ENCODE peak calls at places on chromosomes 4 and X, in four cellular contexts. A is vagina, D is suprapubic skin, C is endothelial cell of umbilical vein. E is an unnamed sample.

GRCh38 chr4:77156912-77157858 is at the start of gene CCNG2:
- DNase-seq in A (peak), D (peak), C (no peak), E (no peak)

GRCh38 chr4:19698961-19699360 is 552.7 kb upstream of the SLIT2 start:
- DNase-seq in C (no peak), D (no peak), A (no peak), E (no peak)

GRCh38 chr4:85829276-85830051 is 354.5 kb downstream of the ARHGAP24 start:
- DNase-seq in A (no peak), C (no peak), D (no peak), E (no peak)

GRCh38 chr4:124483043-124483906 is 229.3 kb downstream of the ANKRD50 start:
- DNase-seq in D (no peak), A (no peak), C (peak), E (no peak)

GRCh38 chr4:1595789-1596325 is 88.3 kb downstream of the FAM53A start:
- DNase-seq in D (peak), C (no peak), A (no peak), E (no peak)

GRCh38 chr4:117334451-117335188 is 249.2 kb upstream of the TRAM1L1 start:
- DNase-seq in A (no peak), C (no peak), D (no peak), E (no peak)

GRCh38 chr4:147943159-147943638 is 211.3 kb downstream of the ARHGAP10 start:
- DNase-seq in C (no peak), A (no peak), D (no peak), E (no peak)

GRCh38 chr4:27692868-27693634 is 832.4 kb downstream of the STIM2 start:
- DNase-seq in A (no peak), D (no peak), C (no peak), E (no peak)

GRCh38 chr4:64538219-64538618 is 129.0 kb upstream of the TECRL start:
- DNase-seq in C (no peak), A (no peak), D (no peak), E (no peak)

GRCh38 chr4:173436866-173437265 is 38.0 kb upstream of the SCRG1 start:
- DNase-seq in D (no peak), A (no peak), C (no peak), E (no peak)

GRCh38 chr4:112939901-112940300 is 109.6 kb upstream of the ANK2 start:
- DNase-seq in C (no peak), D (no peak), A (no peak), E (no peak)

GRCh38 chr4:46979283-46979682 is 14.1 kb downstream of the GABRA4 start:
- DNase-seq in A (no peak), D (no peak), C (no peak), E (no peak)

GRCh38 chrX:103464071-103464773 is 55.1 kb downstream of the RAB40A start:
- DNase-seq in C (peak), A (no peak), D (no peak), E (no peak)

GRCh38 chrX:33336783-33337182 is 125.4 kb upstream of the DMD start:
- DNase-seq in A (no peak), C (peak), D (no peak), E (no peak)

GRCh38 chrX:119945481-119945880 is 1.9 kb upstream of the NKAP start:
- DNase-seq in D (no peak), A (no peak), C (no peak), E (no peak)

GRCh38 chr4:52546449-52546848 is 112.7 kb downstream of the USP46 start:
- DNase-seq in A (no peak), D (no peak), C (no peak), E (no peak)

GRCh38 chr4:123588631-123589223 is 192.1 kb downstream of the SPRY1 start:
- DNase-seq in A (no peak), C (no peak), D (no peak), E (no peak)

GRCh38 chr4:6782147-6782845 is at the start of gene KIAA0232:
- DNase-seq in D (peak), A (peak), C (peak), E (peak)
- TF ChIP-seq POLR2A in D (peak), A (peak), C (no peak), E (peak)

GRCh38 chrX:136909706-136910564 is 29.4 kb upstream of the RBMX start:
- DNase-seq in A (peak), D (peak), C (peak), E (peak)
- TF ChIP-seq POLR2A in A (peak), D (no peak), C (peak), E (no peak)

GRCh38 chrX:3522016-3522690 is 175.7 kb upstream of the MXRA5 start:
- DNase-seq in A (no peak), C (no peak), D (no peak), E (no peak)
- TF ChIP-seq POLR2A in A (no peak), C (no peak), D (no peak), E (no peak)

GRCh38 chrX:10015711-10016515 is 48.8 kb downstream of the CLDN34 start:
- DNase-seq in A (no peak), C (peak), D (peak), E (no peak)
- TF ChIP-seq POLR2A in A (no peak), C (no peak), D (no peak), E (no peak)

GRCh38 chrX:150364347-150365050 is 1.4 kb downstream of the MAMLD1 start:
- DNase-seq in C (peak), A (peak), D (no peak), E (no peak)

GRCh38 chrX:150366951-150367545 is 3.9 kb downstream of the MAMLD1 start:
- DNase-seq in C (no peak), D (no peak), A (no peak), E (no peak)

GRCh38 chrX:150365953-150366911 is 3.1 kb downstream of the MAMLD1 start:
- DNase-seq in C (peak), D (peak), A (peak), E (no peak)

GRCh38 chrX:150363561-150364346 is 637 bp downstream of the MAMLD1 start:
- DNase-seq in C (peak), D (no peak), A (peak), E (no peak)

DNA sequence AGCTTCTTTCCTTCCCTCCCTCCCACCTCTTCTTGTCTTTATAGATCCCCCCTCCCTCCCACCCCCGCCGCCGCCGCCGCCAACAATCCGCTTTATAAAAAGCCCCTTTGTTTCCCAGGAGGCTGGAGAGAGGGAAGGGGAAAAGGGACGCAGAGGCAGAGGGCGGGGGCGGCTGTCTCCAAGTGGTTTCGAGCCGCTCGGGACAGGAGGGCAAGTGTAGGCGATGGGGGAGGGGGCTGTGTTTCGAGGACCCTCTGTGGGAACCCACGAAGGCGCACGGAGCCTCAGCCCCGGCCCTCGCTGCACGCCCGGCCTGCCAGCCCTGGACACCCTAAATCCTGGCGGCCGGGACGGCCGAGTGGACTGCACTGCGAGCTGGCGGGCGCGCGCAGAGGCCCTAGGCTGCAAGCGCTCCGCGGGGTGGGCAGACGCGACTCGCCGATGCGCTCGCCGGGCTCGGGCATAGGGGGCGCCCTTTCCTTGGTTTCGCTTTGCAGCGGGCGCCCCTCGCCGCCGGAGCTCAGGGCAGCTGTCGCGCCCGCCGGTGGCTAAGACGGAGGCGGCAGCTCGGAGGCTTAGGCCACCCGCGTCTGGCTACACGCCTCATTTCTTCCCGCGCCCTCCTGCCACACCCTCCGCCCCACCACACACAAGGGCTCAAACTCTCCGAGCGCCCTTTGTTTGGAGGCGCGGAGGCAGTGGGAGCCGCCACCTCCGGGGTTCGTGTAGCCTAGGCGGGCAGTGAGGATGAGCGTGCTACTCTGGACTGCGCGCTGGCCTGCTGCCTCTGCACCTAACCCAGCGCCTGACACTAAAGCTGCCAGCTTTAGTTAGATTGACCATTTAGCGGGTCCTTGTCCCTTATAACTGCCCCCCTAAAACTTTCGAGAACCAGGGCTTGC is 2.2 kb downstream of the MAMLD1 start:
- DNase-seq in A (peak), C (peak), D (no peak), E (no peak)
- TF ChIP-seq POLR2A in A (no peak), C (no peak), D (no peak), E (no peak)

GRCh38 chr4:153063490-153063889 is 127.4 kb downstream of the FHDC1 start:
- DNase-seq in D (no peak), A (no peak), C (no peak), E (no peak)
- TF ChIP-seq POLR2A in D (no peak), A (no peak), C (no peak), E (no peak)

GRCh38 chrX:81121513-81122363 is 80.0 kb downstream of the HMGN5 start:
- DNase-seq in D (peak), C (peak), A (no peak), E (peak)
- TF ChIP-seq POLR2A in D (no peak), C (no peak), A (no peak), E (no peak)